ENCODE peak calls at places on chromosome 12, in six cellular contexts. X is anterior cingulate cortex, I is sigmoid colon, Q is SW 1271, Y is NCI-H1417 treated with DMSO at 0.1 percent for 48 hours, U is A172. R is an unnamed sample.

GRCh38 chr12:29591140-29592020 is 93.9 kb upstream of the OVCH1 start:
- DNase-seq in X (no peak), I (no peak), Y (no peak), Q (no peak), U (no peak), R (no peak)

GRCh38 chr12:10214877-10215267 is 2.2 kb downstream of the GABARAPL1 start:
- DNase-seq in U (no peak), Q (no peak), X (no peak), Y (no peak), I (no peak), R (peak)

GRCh38 chr12:10364839-10365681 is 24.8 kb downstream of the KLRK1 start:
- DNase-seq in U (peak), X (no peak), I (peak), Q (peak), Y (peak), R (peak)

GRCh38 chr12:57389033-57389432 is 41.8 kb downstream of the R3HDM2 start:
- DNase-seq in I (no peak), U (peak), X (no peak), Q (peak), Y (no peak), R (peak)

GRCh38 chr12:113781415-113782198 is 184.5 kb downstream of the RBM19 start:
- DNase-seq in U (no peak), Y (no peak), X (no peak), Q (no peak), I (no peak), R (peak)

GRCh38 chr12:13270817-13271216 is 74.3 kb downstream of the EMP1 start:
- DNase-seq in Y (no peak), Q (no peak), U (no peak), X (no peak), I (no peak), R (no peak)

GRCh38 chr12:99234702-99235101 is 412.9 kb upstream of the GARIN6 start:
- DNase-seq in I (no peak), Q (no peak), Y (no peak), X (no peak), U (no peak), R (no peak)

GRCh38 chr12:124457287-124458219 is 109.9 kb downstream of the NCOR2 start:
- DNase-seq in I (peak), U (peak), Y (no peak), Q (no peak), X (peak), R (peak)

GRCh38 chr12:111431772-111432171 is 26.0 kb downstream of the SH2B3 start:
- DNase-seq in X (no peak), U (no peak), Y (no peak), Q (no peak), I (no peak), R (no peak)

GRCh38 chr12:34390171-34390841 is 368.0 kb downstream of the ALG10 start:
- DNase-seq in X (no peak), U (no peak), Q (no peak), Y (no peak), I (peak), R (no peak)

GRCh38 chr12:12398026-12398859 is 41.4 kb downstream of the BORCS5 start:
- DNase-seq in U (peak), I (peak), X (no peak), Y (peak), Q (no peak), R (peak)

GRCh38 chr12:131894981-131895639 is 688 bp downstream of the ULK1 start:
- DNase-seq in Q (no peak), X (no peak), Y (no peak), U (no peak), I (peak), R (peak)

GRCh38 chr12:5433081-5433839 is 1.4 kb downstream of the NTF3 start:
- DNase-seq in U (no peak), Y (no peak), X (no peak), Q (no peak), I (no peak), R (no peak)

GRCh38 chr12:59383426-59383822 is 212.4 kb upstream of the SLC16A7 start:
- DNase-seq in Y (no peak), X (no peak), Q (no peak), U (no peak), I (no peak), R (no peak)

GRCh38 chr12:68613209-68613904 is 2.7 kb downstream of the RAP1B start:
- DNase-seq in U (no peak), I (no peak), X (no peak), Y (no peak), Q (no peak), R (no peak)

GRCh38 chr12:123601602-123602489 is at the start of gene DDX55:
- DNase-seq in U (peak), Q (peak), Y (peak), I (peak), X (peak), R (peak)

GRCh38 chr12:13299457-13299856 is 102.9 kb downstream of the EMP1 start:
- DNase-seq in U (no peak), X (no peak), Q (no peak), Y (no peak), I (no peak), R (no peak)

GRCh38 chr12:18825138-18825537 is 87.2 kb downstream of the CAPZA3 start:
- DNase-seq in I (no peak), Y (no peak), Q (no peak), U (no peak), X (no peak), R (no peak)

GRCh38 chr12:26434299-26434915 is 239.0 kb downstream of the SSPN start:
- DNase-seq in U (peak), I (no peak), Y (peak), X (no peak), Q (peak), R (peak)

GRCh38 chr12:98259667-98260066 is 255.7 kb upstream of the TMPO start:
- DNase-seq in X (no peak), I (no peak), Q (no peak), U (no peak), Y (no peak), R (no peak)

GRCh38 chr12:121827351-121828099 is 23.7 kb downstream of the SETD1B start:
- DNase-seq in U (no peak), Q (no peak), I (no peak), X (no peak), Y (no peak), R (no peak)

GRCh38 chr12:2691340-2692111 is 103.2 kb upstream of the FKBP4 start:
- DNase-seq in I (no peak), U (no peak), Y (no peak), X (no peak), Q (no peak), R (peak)

GRCh38 chr12:4857472-4858291 is 52.0 kb upstream of the KCNA1 start:
- DNase-seq in U (peak), Q (peak), Y (peak), I (peak), X (no peak), R (peak)

GRCh38 chr12:59444932-59445331 is 150.9 kb upstream of the SLC16A7 start:
- DNase-seq in X (no peak), Q (no peak), I (no peak), Y (no peak), U (no peak), R (peak)

GRCh38 chr12:97575792-97576191 is 113.2 kb downstream of the RMST start:
- DNase-seq in X (no peak), I (no peak), Q (no peak), U (peak), Y (no peak), R (no peak)

GRCh38 chr12:97168804-97169203 is 261.7 kb downstream of the NEDD1 start:
- DNase-seq in Q (no peak), U (no peak), Y (no peak), X (no peak), I (no peak), R (no peak)

GRCh38 chr12:116659771-116660481 is 77.9 kb downstream of the SPRING1 start:
- DNase-seq in X (no peak), Y (no peak), U (peak), I (no peak), Q (no peak), R (no peak)

GRCh38 chr12:117032593-117033381 is 66.4 kb downstream of the TESC start:
- DNase-seq in Y (peak), X (no peak), Q (no peak), I (peak), U (no peak), R (peak)

GRCh38 chr12:47721431-47721973 is 3.8 kb downstream of the ENDOU start:
- DNase-seq in Q (no peak), U (no peak), I (no peak), Y (no peak), X (no peak), R (no peak)

GRCh38 chr12:110245278-110245868 is 35.7 kb upstream of the ATP2A2 start:
- DNase-seq in X (no peak), U (no peak), Q (no peak), Y (no peak), I (no peak), R (peak)

GRCh38 chr12:52514471-52515318 is 5.5 kb downstream of the KRT5 start:
- DNase-seq in Y (no peak), Q (no peak), X (no peak), I (no peak), U (no peak), R (no peak)

GRCh38 chr12:53060721-53061276 is 10.9 kb downstream of the TNS2 start:
- DNase-seq in Q (no peak), U (no peak), Y (no peak), X (no peak), I (peak), R (peak)

GRCh38 chr12:95998611-95999300 is 2.6 kb upstream of the HAL start:
- DNase-seq in X (no peak), Y (no peak), Q (peak), I (no peak), U (peak), R (peak)

GRCh38 chr12:1030779-1031178 is 39.8 kb downstream of the ERC1 start:
- DNase-seq in Y (no peak), I (no peak), Q (no peak), X (no peak), U (no peak), R (no peak)

GRCh38 chr12:96514328-96514727 is 25.0 kb downstream of the CFAP54 start:
- DNase-seq in X (no peak), I (no peak), Y (no peak), Q (no peak), U (no peak), R (peak)

GRCh38 chr12:1463073-1463905 is 131.1 kb downstream of the FBXL14 start:
- DNase-seq in X (no peak), U (no peak), I (no peak), Y (no peak), Q (no peak), R (no peak)

GRCh38 chr12:6534914-6535696 is 788 bp downstream of the GAPDH start:
- DNase-seq in I (peak), U (peak), Q (peak), Y (no peak), X (no peak), R (peak)

GRCh38 chr12:57536597-57536942 is 10.4 kb downstream of the DCTN2 start:
- DNase-seq in Y (no peak), X (no peak), Q (no peak), I (no peak), U (no peak), R (no peak)

GRCh38 chr12:109910969-109911348 is 10.9 kb downstream of the TCHP start:
- DNase-seq in U (no peak), I (no peak), X (no peak), Y (no peak), Q (peak), R (peak)

R was measured in dermis blood vessel endothelial cell.